ENCODE peak calls at places on chromosomes 11 and 22, in four cellular contexts. I is colonic mucosa; J is naive thymus-derived CD4-positive, alpha-beta T cell; N is H1. Y is an unnamed sample. For H3K4me1, the result is how much of the 10 kb centered on the place peaks cover.

GRCh38 chr11:1202776-1203504 is 19.9 kb upstream of the MUC5B start:
- DNase-seq in J (peak), I (peak), N (peak), Y (peak)

GRCh38 chr22:29625090-29625825 is 21.8 kb downstream of the NF2 start:
- DNase-seq in I (peak), N (no peak), J (peak), Y (peak)

GRCh38 chr11:110077866-110078325 is 15.3 kb upstream of the ZC3H12C start:
- DNase-seq in J (no peak), I (no peak), N (no peak), Y (no peak)

GRCh38 chr11:30284836-30285235 is 38.1 kb upstream of the ARL14EP start:
- DNase-seq in N (no peak), J (no peak), I (no peak), Y (no peak)

GRCh38 chr11:120612363-120613263 is 101.1 kb downstream of the GRIK4 start:
- DNase-seq in N (no peak), I (peak), J (no peak), Y (no peak)

GRCh38 chr11:1870721-1871466 is 18.0 kb downstream of the LSP1 start:
- DNase-seq in I (no peak), N (no peak), J (peak), Y (no peak)

GRCh38 chr11:110173775-110174644 is 80.8 kb downstream of the ZC3H12C start:
- DNase-seq in N (peak), I (peak), J (peak), Y (peak)

GRCh38 chr11:126072141-126072741 is 9.6 kb upstream of the CDON start:
- DNase-seq in N (no peak), J (no peak), I (no peak), Y (no peak)

GRCh38 chr22:31173386-31174145 is 13.6 kb downstream of the RNF185 start:
- DNase-seq in J (no peak), I (no peak), N (no peak), Y (no peak)

GRCh38 chr22:43113516-43114251 is 3.1 kb downstream of the BIK start:
- DNase-seq in J (no peak), I (no peak), N (no peak), Y (no peak)

GRCh38 chr22:36891646-36892045 is 21.8 kb upstream of the CSF2RB start:
- DNase-seq in I (no peak), N (no peak), J (no peak), Y (no peak)

GRCh38 chr22:47619631-47620030 is 857.2 kb downstream of the TBC1D22A start:
- DNase-seq in N (peak), I (no peak), J (no peak), Y (no peak)

GRCh38 chr11:116461789-116462188 is 311.0 kb downstream of the BUD13 start:
- DNase-seq in N (no peak), I (no peak), J (no peak), Y (no peak)

GRCh38 chr11:108672113-108672512 is 7.2 kb downstream of the DDX10 start:
- DNase-seq in I (no peak), J (no peak), N (no peak), Y (no peak)

GRCh38 chr11:80007616-80008015 is 566.8 kb upstream of the TENM4 start:
- DNase-seq in I (no peak), J (no peak), N (no peak), Y (no peak)

GRCh38 chr11:67265633-67266423 is 445 bp upstream of the GRK2 start:
- DNase-seq in J (peak), I (peak), N (peak), Y (peak)

GRCh38 chr22:31313366-31314147 is 21.3 kb upstream of the PIK3IP1 start:
- DNase-seq in I (peak), J (peak), N (peak), Y (no peak)

GRCh38 chr22:33796494-33796893 is 123.8 kb downstream of the LARGE1 start:
- DNase-seq in J (no peak), I (no peak), N (no peak), Y (no peak)

GRCh38 chr11:46305295-46305694 is 27.8 kb downstream of the CREB3L1 start:
- DNase-seq in N (no peak), J (no peak), I (no peak), Y (no peak)

GRCh38 chr11:68146010-68146540 is 24.9 kb upstream of the CHKA start:
- DNase-seq in J (no peak), I (peak), N (no peak), Y (no peak)

GRCh38 chr11:131763193-131763890 is 392.9 kb downstream of the NTM start:
- DNase-seq in J (no peak), N (no peak), I (no peak), Y (no peak)

GRCh38 chr22:30500628-30501027 is 4.9 kb downstream of the SEC14L4 start:
- DNase-seq in I (no peak), N (no peak), J (no peak), Y (no peak)

GRCh38 chr11:109858152-109858551 is 235.0 kb upstream of the ZC3H12C start:
- DNase-seq in J (no peak), I (no peak), N (no peak), Y (no peak)

GRCh38 chr22:36036167-36036624 is 7.6 kb upstream of the RBFOX2 start:
- DNase-seq in J (no peak), N (no peak), I (no peak), Y (no peak)

GRCh38 chr11:85809191-85809590 is 1.8 kb downstream of the SYTL2 start:
- DNase-seq in N (no peak), I (no peak), J (peak), Y (no peak)

GRCh38 chr11:100397401-100397800 is 289.7 kb upstream of the ARHGAP42 start:
- DNase-seq in N (no peak), I (no peak), J (no peak), Y (no peak)

GRCh38 chr11:44564653-44565007 is 833 bp upstream of the CD82 start:
- DNase-seq in I (no peak), N (no peak), J (no peak), Y (no peak)

GRCh38 chr11:17421781-17422180 is 33.3 kb upstream of the KCNJ11 start:
- DNase-seq in N (no peak), J (no peak), I (no peak), Y (no peak)

GRCh38 chr11:28877366-28877765 is 769.2 kb downstream of the METTL15 start:
- DNase-seq in N (no peak), J (no peak), I (no peak), Y (no peak)

GRCh38 chr11:71164621-71165020 is 87.8 kb downstream of the SHANK2 start:
- DNase-seq in J (no peak), N (no peak), I (no peak), Y (no peak)

GRCh38 chr11:68370211-68371111 is 58.1 kb downstream of the LRP5 start:
- DNase-seq in J (no peak), I (no peak), N (no peak), Y (no peak)

GRCh38 chr22:50665212-50665611 is 7.4 kb upstream of the SHANK3 start:
- DNase-seq in I (no peak), N (no peak), J (no peak), Y (no peak)

GRCh38 chr11:61532136-61533038 is 23.8 kb downstream of the LRRC10B start:
- DNase-seq in I (peak), N (peak), J (peak), Y (peak)

GRCh38 chr22:50403701-50404101 is 60.6 kb downstream of the PPP6R2 start:
- DNase-seq in N (no peak), I (peak), J (no peak), Y (no peak)

GRCh38 chr11:122180435-122180834 is 64.4 kb upstream of the BLID start:
- DNase-seq in I (no peak), J (no peak), N (no peak), Y (no peak)

GRCh38 chr22:41976961-41977566 is 7.8 kb downstream of the SEPTIN3 start:
- DNase-seq in I (no peak), N (peak), J (no peak), Y (no peak)

GRCh38 chr11:28616566-28616965 is 508.4 kb downstream of the METTL15 start:
- DNase-seq in I (no peak), N (no peak), J (no peak), Y (no peak)

GRCh38 chr22:25134028-25134427 is 65.6 kb upstream of the CRYBB3 start:
- DNase-seq in I (peak), J (no peak), N (no peak), Y (no peak)

GRCh38 chr22:25127274-25127673 is 72.4 kb upstream of the CRYBB3 start:
- DNase-seq in I (no peak), J (no peak), N (no peak), Y (no peak)

GRCh38 chr22:25126510-25126909 is 73.1 kb upstream of the CRYBB3 start:
- DNase-seq in I (no peak), N (no peak), J (no peak), Y (no peak)

GRCh38 chr22:25131198-25131887 is 68.3 kb upstream of the CRYBB3 start:
- DNase-seq in N (no peak), I (peak), J (no peak), Y (no peak)

GRCh38 chr22:25130462-25130861 is 69.2 kb upstream of the CRYBB3 start:
- DNase-seq in N (no peak), J (no peak), I (peak), Y (no peak)
- H3K4me1 ChIP-seq in N (under half), J (under half), I (under half), Y (under half)

GRCh38 chr11:62554377-62554776 is 7.8 kb upstream of the AHNAK start:
- DNase-seq in J (no peak), N (no peak), I (peak), Y (no peak)
- H3K4me1 ChIP-seq in J (half or more), N (under half), I (half or more), Y (under half)

GRCh38 chr11:19924321-19925115 is 211.9 kb downstream of the NAV2 start:
- DNase-seq in J (no peak), I (no peak), N (no peak), Y (no peak)
- H3K4me1 ChIP-seq in J (under half), I (under half), N (under half), Y (under half)

GRCh38 chr22:27804683-27805297 is 3.2 kb upstream of the MN1 start:
- DNase-seq in N (peak), J (peak), I (peak), Y (no peak)

GRCh38 chr22:27804016-27804415 is 2.5 kb upstream of the MN1 start:
- DNase-seq in J (no peak), I (no peak), N (no peak), Y (no peak)

GRCh38 chr22:27802389-27803079 is 978 bp upstream of the MN1 start:
- DNase-seq in I (no peak), J (no peak), N (no peak), Y (no peak)

GRCh38 chr22:27808730-27809129 is 7.2 kb upstream of the MN1 start:
- DNase-seq in I (no peak), N (no peak), J (no peak), Y (no peak)

DNA sequence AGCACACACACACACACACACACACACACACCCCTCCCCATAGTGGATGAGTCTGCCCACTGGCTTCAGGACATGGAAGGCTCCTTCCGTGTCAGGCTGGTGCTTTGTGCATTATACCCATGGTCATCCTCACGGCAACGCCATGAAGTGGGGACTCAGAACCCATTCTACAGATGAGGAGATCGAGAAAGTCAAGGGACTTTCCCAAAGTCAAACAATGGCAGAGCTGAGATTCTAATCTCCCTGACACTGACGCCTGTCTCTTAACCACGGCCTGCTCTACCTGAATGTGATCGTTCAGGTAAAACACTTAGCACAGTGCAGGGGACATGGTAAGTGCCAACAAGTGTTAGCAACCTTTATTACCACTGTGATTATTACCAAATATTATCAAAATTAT is 4.3 kb upstream of the MN1 start:
- DNase-seq in J (no peak), I (no peak), N (no peak), Y (no peak)
- H3K4me1 ChIP-seq in J (under half), I (under half), N (under half), Y (under half)

DNA sequence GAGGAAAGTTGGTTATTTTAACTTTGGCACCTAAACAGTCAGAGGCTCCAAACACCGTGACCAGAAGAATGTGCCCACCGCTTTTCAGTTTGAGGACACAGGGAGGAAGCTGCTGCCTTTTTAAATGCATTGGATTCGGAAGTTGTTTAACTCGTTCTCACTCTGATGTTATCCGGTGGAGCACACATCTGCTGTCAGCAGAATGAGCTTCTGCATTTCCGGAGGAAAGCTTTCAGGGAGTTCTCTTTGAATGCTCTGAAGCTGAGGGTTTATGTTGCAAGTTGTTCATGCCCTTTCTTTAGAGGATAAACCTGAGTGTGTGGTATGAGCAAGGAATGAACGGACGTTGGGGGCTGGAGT is 64.1 kb downstream of the PPFIBP2 start:
- DNase-seq in J (peak), N (no peak), I (peak), Y (no peak)
- H3K4me1 ChIP-seq in J (under half), N (under half), I (under half), Y (under half)

DNA sequence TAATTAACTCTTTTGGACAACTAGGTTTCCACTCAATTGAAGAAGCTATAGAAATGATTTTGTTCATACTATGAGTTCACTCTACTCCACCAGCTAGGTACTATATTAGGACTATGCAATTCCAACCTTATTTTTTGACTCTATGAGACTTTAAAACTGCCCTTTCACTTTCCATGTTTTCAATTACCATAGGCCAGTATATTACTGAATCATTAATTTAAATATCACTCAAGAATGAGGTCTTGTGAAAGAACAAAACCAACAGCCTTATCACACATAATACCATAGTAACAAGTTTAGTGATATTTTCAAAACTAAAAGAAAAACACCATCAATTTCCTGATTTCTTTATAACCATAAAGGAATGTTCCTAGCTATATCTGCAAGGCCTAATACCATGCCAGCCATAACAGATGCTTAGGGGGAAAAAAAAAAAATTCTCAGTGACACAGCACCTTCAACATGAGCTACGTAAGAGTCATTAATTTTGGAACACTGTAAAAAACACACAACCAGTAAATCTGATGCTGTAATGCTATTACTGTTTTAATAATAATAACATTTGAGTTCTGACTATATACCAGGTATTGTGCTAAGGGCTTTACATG is 6.1 kb downstream of the DCUN1D5 start:
- DNase-seq in N (no peak), J (no peak), I (no peak), Y (no peak)
- H3K4me1 ChIP-seq in N (under half), J (under half), I (under half), Y (under half)

DNA sequence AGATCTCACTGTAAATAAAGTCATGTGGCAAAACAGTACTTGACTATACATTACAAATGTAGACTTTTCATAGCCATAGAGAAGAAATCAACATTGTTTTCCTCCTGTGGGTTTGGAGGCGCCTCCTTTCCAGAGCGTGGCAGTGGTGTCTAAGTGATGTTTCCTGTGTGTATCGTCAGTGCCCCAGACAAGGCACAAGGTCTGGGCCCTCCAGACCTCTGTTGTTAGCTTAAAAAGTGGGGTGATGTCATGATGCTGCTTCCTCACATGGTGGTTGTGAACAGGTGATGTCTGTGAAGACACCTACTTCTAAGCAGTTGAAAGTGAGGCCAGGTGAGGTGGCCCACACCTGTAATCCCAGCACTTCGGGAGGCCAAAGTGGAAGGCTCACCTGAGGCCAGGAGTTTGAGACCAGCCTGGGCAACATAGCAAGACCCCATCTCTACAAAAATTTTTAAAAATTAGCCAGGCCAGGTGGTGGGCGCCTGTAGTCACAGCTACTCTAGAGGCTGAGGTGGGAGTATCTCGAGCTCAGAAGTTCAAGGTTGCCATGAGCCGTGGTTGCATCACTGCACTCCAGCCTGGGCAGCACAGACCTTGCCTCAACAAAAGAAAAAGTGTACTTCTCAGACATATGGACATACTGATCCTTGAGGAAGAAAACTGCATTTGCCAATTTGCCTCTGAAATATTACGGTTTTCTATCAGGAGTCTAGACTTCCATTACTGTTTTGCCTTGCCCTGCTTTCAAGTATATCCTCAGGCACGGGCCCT is 15.7 kb downstream of the NUP50 start:
- DNase-seq in J (peak), I (no peak), N (no peak), Y (no peak)
- H3K4me1 ChIP-seq in J (under half), I (under half), N (under half), Y (under half)

GRCh38 chr11:111419181-111419580 is 40.1 kb upstream of the POU2AF1 start:
- DNase-seq in I (no peak), N (no peak), J (no peak), Y (no peak)

GRCh38 chr11:111416231-111416960 is 37.3 kb upstream of the POU2AF1 start:
- DNase-seq in J (no peak), I (no peak), N (no peak), Y (no peak)

GRCh38 chr11:111417766-111418435 is 38.8 kb upstream of the POU2AF1 start:
- DNase-seq in J (no peak), I (peak), N (no peak), Y (no peak)

GRCh38 chr11:111418436-111418787 is 39.3 kb upstream of the POU2AF1 start:
- DNase-seq in I (no peak), J (no peak), N (no peak), Y (no peak)

DNA sequence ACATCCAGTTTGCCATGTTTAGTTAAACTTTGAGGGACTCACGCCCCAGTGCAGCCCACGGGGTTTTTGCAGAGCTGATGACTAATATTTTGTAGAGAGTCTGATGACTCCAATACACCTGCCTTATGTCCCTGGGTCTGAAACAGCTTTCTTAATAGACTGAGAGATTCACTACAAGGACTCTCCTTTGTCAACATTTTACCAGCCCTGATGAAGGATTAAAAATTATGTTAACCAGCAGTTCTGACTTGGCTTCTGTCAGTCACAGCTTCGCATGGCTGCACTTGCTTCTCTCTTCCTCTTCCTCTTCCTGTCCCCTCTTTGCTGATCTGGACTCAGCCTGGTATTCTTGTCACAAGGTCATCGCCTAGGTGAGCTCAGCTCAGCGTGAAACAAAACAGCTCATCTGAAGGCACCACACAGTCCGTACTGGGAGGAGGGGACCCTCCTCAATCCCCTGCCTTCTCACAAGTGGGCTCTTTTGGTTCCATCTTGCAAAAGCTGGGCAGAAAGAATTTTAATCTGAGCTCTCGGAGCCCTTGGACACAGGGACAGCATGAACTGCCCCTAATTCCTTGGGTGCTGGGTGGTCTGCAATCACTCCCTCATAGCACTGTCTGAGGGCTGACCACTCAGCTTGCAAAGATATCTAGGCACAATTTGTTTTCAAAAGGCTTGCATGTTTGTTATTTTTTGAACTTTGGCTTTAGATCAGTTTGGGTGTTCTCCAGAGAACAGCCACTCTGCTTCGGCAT is 38.1 kb upstream of the POU2AF1 start:
- DNase-seq in J (no peak), N (no peak), I (no peak), Y (no peak)
- H3K4me1 ChIP-seq in J (under half), N (under half), I (under half), Y (under half)

DNA sequence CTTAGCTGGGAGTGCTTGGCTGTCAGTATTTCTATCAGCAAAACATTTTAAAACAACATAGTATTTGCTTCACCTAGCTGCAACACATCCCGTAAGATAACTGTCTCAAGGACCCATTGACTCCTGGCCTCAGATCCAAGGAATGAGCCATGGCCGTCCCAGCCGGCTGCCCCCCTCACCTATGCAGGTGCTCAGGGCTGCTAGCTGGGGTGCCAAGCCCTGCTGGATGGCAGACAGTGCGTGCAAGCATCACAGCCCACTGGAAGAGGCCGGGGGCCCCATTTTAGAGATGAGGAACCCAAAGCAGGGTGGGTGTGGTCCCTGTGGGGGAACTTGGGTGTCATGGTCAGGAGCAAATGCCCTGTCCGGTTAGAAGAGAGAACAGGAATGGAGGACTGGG is 8.5 kb downstream of the PSMC3 start:
- DNase-seq in N (no peak), I (no peak), J (no peak), Y (no peak)
- H3K4me1 ChIP-seq in N (under half), I (under half), J (under half), Y (under half)